ENCODE peak calls at places on chromosomes 6 and 20, in six cellular contexts. I, J, Z, D, H and P are unnamed samples.

GRCh38 chr6:80280258-80281010 is 174.0 kb downstream of the BCKDHB start:
- DNase-seq in I (no peak), Z (no peak), J (no peak), D (no peak), H (no peak), P (peak; percentile 27)

GRCh38 chr6:105675715-105676397 is 273.0 kb upstream of the PREP start:
- DNase-seq in H (no peak), J (no peak), D (no peak), Z (no peak), I (no peak), P (peak; percentile 82)

GRCh38 chr6:3627501-3627900 is 124.0 kb downstream of the PXDC1 start:
- DNase-seq in Z (no peak), I (no peak), H (no peak), D (no peak), J (no peak), P (no peak)

GRCh38 chr6:23446394-23447001 is 679.5 kb upstream of the NRSN1 start:
- DNase-seq in H (no peak), J (no peak), I (no peak), Z (no peak), D (no peak), P (peak; percentile 46)

GRCh38 chr6:113767985-113768384 is 89.2 kb upstream of the MARCKS start:
- DNase-seq in Z (no peak), J (no peak), H (no peak), D (no peak), I (no peak), P (no peak)

GRCh38 chr6:122476131-122476530 is 4.5 kb upstream of the SERINC1 start:
- DNase-seq in J (no peak), I (no peak), H (no peak), Z (peak; percentile 24), D (no peak), P (no peak)

GRCh38 chr6:42459888-42460287 is 8.2 kb upstream of the TRERF1 start:
- DNase-seq in D (no peak), J (no peak), Z (no peak), I (no peak), H (no peak), P (no peak)

GRCh38 chr6:15948930-15949900 is 179.7 kb upstream of the MYLIP start:
- DNase-seq in Z (peak; percentile 77), J (no peak), D (no peak), I (peak; percentile 41), H (no peak), P (peak; percentile 2)

GRCh38 chr6:29965873-29966601 is 23.7 kb downstream of the HLA-A start:
- DNase-seq in H (peak; percentile 91), I (peak; percentile 89), J (peak; percentile 80), D (peak; percentile 79), Z (peak; percentile 95), P (no peak)

GRCh38 chr20:52975024-52975732 is 3.0 kb downstream of the TSHZ2 start:
- DNase-seq in D (no peak), I (no peak), Z (no peak), J (no peak), H (no peak), P (no peak)

DNA sequence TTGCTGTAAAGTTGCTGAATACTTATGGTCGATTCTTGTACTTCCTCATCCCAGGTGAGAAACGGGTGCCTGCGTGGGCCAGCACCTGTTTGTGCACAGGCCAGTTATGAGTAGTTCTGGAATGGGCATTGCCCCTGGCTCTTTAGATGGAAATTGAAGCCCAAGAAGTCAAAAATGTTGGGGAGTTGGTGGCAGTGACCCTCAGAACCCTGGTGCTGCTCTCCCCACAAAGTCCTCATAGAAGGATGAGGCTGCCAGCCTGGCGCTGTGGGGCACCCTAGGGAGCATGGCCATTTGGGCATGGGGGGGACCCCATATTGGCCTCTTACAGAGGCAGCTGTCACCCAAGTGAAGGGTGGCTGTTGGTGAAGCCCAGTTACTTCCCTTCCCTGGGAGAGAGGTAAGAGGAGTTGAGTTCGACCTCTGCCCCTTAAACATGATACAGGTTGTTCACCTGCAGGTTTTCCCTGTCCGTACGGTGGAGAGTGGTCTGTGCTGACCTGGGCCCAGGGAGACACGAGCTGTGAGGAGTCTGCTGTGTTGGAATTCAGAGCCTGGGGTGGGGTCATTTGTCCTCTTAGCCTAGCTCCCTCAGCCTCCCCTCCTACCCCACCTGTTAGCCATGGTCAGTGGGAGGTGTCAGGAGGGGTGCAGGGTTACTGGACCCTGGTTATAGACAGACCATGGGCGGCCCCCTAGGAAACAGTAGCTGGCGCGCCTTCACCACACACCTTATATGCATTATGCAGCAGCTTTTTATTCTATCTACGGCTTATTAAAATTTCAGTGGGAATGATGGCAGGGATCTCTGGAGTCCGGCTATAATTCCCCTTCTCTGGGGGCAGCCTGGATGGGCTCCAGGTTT is 4.9 kb downstream of the HMGA1 start:
- DNase-seq in J (no peak), D (no peak), Z (no peak), H (peak; percentile 37), I (no peak), P (no peak)
- H3K4me3 ChIP-seq in J (no peak overlapping the region), D (no peak overlapping the region), Z (no peak overlapping the region), H (no peak overlapping the region), I (no peak overlapping the region), P (no peak overlapping the region)

GRCh38 chr6:158783167-158783450 is 36.1 kb downstream of the EZR start:
- DNase-seq in I (no peak), Z (no peak), D (no peak), J (no peak), H (no peak), P (no peak)

GRCh38 chr6:158783851-158784250 is 35.3 kb downstream of the EZR start:
- DNase-seq in Z (no peak), D (no peak), H (no peak), I (no peak), J (no peak), P (no peak)

GRCh38 chr6:158786645-158787304 is 32.4 kb downstream of the EZR start:
- DNase-seq in Z (no peak), D (no peak), I (peak; percentile 4), H (no peak), J (no peak), P (no peak)

GRCh38 chr6:158784505-158784904 is 34.7 kb downstream of the EZR start:
- DNase-seq in H (no peak), I (no peak), D (no peak), J (no peak), Z (no peak), P (peak; percentile 25)

GRCh38 chr6:158785036-158785435 is 34.1 kb downstream of the EZR start:
- DNase-seq in J (no peak), H (no peak), I (no peak), D (no peak), Z (no peak), P (no peak)
- H3K27ac ChIP-seq in J (no peak overlapping the region), H (no peak overlapping the region), I (no peak overlapping the region), D (no peak overlapping the region), Z (no peak overlapping the region), P (no peak overlapping the region)

DNA sequence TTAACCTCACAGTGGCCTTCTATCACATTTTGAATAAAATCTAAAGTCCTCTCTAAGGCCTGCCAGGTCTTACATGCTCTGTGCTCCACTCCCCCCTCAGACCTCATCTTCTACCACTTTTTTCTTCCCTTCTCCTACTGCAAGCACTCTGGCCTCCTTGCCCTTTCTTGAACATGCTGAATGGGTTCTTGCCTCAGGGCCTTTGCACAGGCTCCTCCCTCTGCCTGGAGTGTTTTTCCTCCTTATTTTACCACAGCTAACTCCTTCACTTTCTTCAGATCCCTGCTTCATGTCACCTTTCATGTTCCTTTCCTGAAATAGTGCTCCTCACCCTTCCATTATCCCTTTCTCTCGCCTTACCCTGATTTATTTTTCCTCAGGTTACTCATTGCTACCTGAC is 97.9 kb upstream of the FOXP4 start:
- DNase-seq in D (no peak), J (no peak), H (no peak), Z (no peak), I (no peak), P (no peak)
- H3K4me3 ChIP-seq in D (no peak overlapping the region), J (no peak overlapping the region), H (no peak overlapping the region), Z (no peak overlapping the region), I (no peak overlapping the region), P (no peak overlapping the region)

DNA sequence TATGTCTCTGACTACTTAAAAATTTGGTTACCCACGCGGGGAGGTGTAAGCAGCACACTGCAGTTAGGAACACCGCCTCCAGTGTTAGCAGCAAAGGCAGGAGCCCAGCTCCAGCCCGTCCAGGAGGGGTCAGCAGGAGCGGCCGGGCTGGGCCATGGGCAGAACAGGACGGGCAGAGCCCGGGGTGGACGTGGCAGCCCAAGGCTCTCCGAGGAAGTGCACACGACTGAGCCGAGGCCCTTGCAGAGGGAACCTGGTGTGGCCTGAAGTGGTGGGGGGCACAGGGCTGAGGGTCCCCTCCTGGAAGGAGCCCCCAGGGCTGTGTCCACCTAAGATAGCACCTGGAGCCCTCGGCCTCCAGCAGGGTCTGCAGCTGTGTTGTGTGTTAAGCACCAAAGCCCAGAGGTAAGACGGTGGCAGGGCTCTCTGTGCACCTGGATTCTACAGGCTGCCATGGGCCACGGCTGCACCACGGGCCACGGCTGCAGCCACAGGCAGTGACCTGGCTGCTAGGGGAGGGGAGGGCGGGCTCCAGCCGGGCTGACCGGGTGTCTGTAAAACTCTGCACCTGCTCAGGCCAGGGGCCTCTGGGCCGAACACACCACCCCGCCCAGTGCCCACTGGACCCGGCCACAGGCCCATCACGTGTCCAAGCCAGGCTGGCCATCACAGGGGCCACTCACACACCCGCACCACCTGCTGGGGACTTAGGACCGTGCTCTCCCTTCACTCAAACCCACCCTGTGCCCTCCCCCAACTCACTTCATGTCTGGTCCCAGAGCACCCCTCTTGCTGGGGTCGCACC is 6.6 kb downstream of the SLC2A4RG start:
- DNase-seq in Z (no peak), H (peak; percentile 71), I (no peak), D (no peak), J (no peak), P (no peak)
- H3K27ac ChIP-seq in Z (peak overlapping the region; percentile 19), H (no peak overlapping the region), I (no peak overlapping the region), D (no peak overlapping the region), J (no peak overlapping the region), P (no peak overlapping the region)

DNA sequence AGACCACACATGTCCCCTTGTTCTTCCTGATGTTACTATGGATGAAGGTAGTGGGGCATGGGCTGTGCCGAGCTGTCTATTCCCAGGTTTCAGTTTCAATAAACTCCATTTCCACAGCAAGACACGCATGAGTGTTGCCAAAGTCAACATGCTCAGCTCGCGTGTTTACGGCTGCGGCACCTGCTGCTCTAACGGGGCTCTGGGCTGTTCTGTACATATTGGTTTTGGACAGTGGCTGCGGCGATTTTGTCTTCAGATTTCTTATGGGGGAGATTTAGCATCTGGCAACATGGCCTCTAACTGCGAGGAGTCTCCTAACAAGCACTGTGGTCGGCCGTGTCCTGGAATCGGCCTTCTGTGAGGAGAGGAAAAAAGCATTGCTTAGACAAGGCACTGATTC is 58.6 kb downstream of the TMEM242 start:
- DNase-seq in D (no peak), I (no peak), J (no peak), Z (no peak), H (peak; percentile 45), P (no peak)
- H3K4me3 ChIP-seq in D (no peak overlapping the region), I (no peak overlapping the region), J (no peak overlapping the region), Z (no peak overlapping the region), H (no peak overlapping the region), P (no peak overlapping the region)

DNA sequence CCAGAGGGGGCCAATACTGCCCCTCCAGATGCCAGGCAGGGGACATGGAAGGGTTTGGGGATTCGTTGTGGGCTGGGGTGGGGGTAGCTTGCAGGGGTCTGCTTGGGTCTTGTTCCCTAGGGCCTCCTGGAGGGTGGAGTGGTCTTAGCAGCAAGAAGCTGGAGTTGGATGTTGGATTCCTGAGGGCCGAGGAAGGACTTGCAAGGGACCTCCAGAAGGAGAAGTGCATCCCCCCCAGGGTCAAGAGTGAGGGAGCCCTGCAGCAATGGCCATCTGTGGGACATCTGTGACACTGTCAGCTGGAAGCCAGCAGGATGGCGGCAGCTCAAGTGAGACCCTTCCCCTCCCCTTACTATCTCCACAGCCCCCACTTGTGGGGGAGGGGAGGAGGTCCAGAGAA is 25.4 kb upstream of the CCN5 start:
- DNase-seq in D (no peak), H (no peak), Z (no peak), I (no peak), J (no peak), P (no peak)
- H3K27ac ChIP-seq in D (no peak overlapping the region), H (no peak overlapping the region), Z (no peak overlapping the region), I (no peak overlapping the region), J (no peak overlapping the region), P (no peak overlapping the region)

GRCh38 chr6:37051138-37052026 is 45.9 kb downstream of the FGD2 start:
- DNase-seq in D (peak; percentile 64), I (peak; percentile 91), Z (peak; percentile 70), J (peak; percentile 87), H (peak; percentile 99), P (peak; percentile 67)
- H3K4me3 ChIP-seq in D (no peak overlapping the region), I (no peak overlapping the region), Z (no peak overlapping the region), J (no peak overlapping the region), H (peak overlapping the region; percentile 24), P (no peak overlapping the region)